ENCODE peak calls at places on chromosomes 2 and 18, in five cellular contexts. One of them, this sample, is unnamed.

GRCh38 chr18:48838166-48838775 is 112.5 kb downstream of the SMAD7 start:
- DNase-seq in activated effector memory CD4-positive, alpha-beta T cell treated with Interleukin-2 at 50 U/mL for 16 hours: no peak
- DNase-seq in lower leg skin: no peak
- DNase-seq in hippocampal formation: no peak
- DNase-seq in right lobe of liver: no peak
- DNase-seq in this sample: no peak

GRCh38 chr2:120272763-120273481 is 20.3 kb downstream of the RALB start:
- DNase-seq in activated effector memory CD4-positive, alpha-beta T cell treated with Interleukin-2 at 50 U/mL for 16 hours: no peak
- DNase-seq in lower leg skin: no peak
- DNase-seq in hippocampal formation: no peak
- DNase-seq in right lobe of liver: no peak
- DNase-seq in this sample: no peak

GRCh38 chr2:24021122-24021998 is 11.5 kb downstream of the MFSD2B start:
- DNase-seq in activated effector memory CD4-positive, alpha-beta T cell treated with Interleukin-2 at 50 U/mL for 16 hours: no peak
- DNase-seq in lower leg skin: peak; percentile 61
- DNase-seq in hippocampal formation: no peak
- DNase-seq in right lobe of liver: no peak
- DNase-seq in this sample: no peak

GRCh38 chr18:52636536-52636935 is 296.5 kb downstream of the DCC start:
- DNase-seq in activated effector memory CD4-positive, alpha-beta T cell treated with Interleukin-2 at 50 U/mL for 16 hours: no peak
- DNase-seq in lower leg skin: no peak
- DNase-seq in hippocampal formation: no peak
- DNase-seq in right lobe of liver: no peak
- DNase-seq in this sample: peak; percentile 3

GRCh38 chr18:33195795-33196194 is 244.7 kb downstream of the CCDC178 start:
- DNase-seq in activated effector memory CD4-positive, alpha-beta T cell treated with Interleukin-2 at 50 U/mL for 16 hours: no peak
- DNase-seq in lower leg skin: no peak
- DNase-seq in hippocampal formation: no peak
- DNase-seq in right lobe of liver: no peak
- DNase-seq in this sample: no peak

GRCh38 chr2:83071352-83071751 is 1387.7 kb downstream of the SUCLG1 start:
- DNase-seq in activated effector memory CD4-positive, alpha-beta T cell treated with Interleukin-2 at 50 U/mL for 16 hours: no peak
- DNase-seq in lower leg skin: no peak
- DNase-seq in hippocampal formation: no peak
- DNase-seq in right lobe of liver: no peak
- DNase-seq in this sample: no peak

GRCh38 chr18:3747176-3747973 is 297.4 kb downstream of the TGIF1 start:
- DNase-seq in activated effector memory CD4-positive, alpha-beta T cell treated with Interleukin-2 at 50 U/mL for 16 hours: no peak
- DNase-seq in lower leg skin: no peak
- DNase-seq in hippocampal formation: no peak
- DNase-seq in right lobe of liver: peak; percentile 49
- DNase-seq in this sample: no peak

GRCh38 chr2:29262681-29263260 is 147.6 kb downstream of the CLIP4 start:
- DNase-seq in activated effector memory CD4-positive, alpha-beta T cell treated with Interleukin-2 at 50 U/mL for 16 hours: no peak
- DNase-seq in lower leg skin: no peak
- DNase-seq in hippocampal formation: no peak
- DNase-seq in right lobe of liver: no peak
- DNase-seq in this sample: no peak

GRCh38 chr18:36186461-36187137 is 698 bp upstream of the MOCOS start:
- DNase-seq in activated effector memory CD4-positive, alpha-beta T cell treated with Interleukin-2 at 50 U/mL for 16 hours: no peak
- DNase-seq in lower leg skin: peak; percentile 86
- DNase-seq in hippocampal formation: no peak
- DNase-seq in right lobe of liver: peak; percentile 63
- DNase-seq in this sample: peak; percentile 78

GRCh38 chr2:45242161-45242741 is 233.0 kb upstream of the SIX2 start:
- DNase-seq in activated effector memory CD4-positive, alpha-beta T cell treated with Interleukin-2 at 50 U/mL for 16 hours: no peak
- DNase-seq in lower leg skin: peak; percentile 58
- DNase-seq in hippocampal formation: no peak
- DNase-seq in right lobe of liver: no peak
- DNase-seq in this sample: no peak

GRCh38 chr2:218186355-218186766 is 19.6 kb upstream of the CXCR1 start:
- DNase-seq in activated effector memory CD4-positive, alpha-beta T cell treated with Interleukin-2 at 50 U/mL for 16 hours: peak; percentile 58
- DNase-seq in lower leg skin: peak; percentile 84
- DNase-seq in hippocampal formation: peak; percentile 7
- DNase-seq in right lobe of liver: peak; percentile 62
- DNase-seq in this sample: peak; percentile 63

GRCh38 chr2:201668402-201668801 is 25.1 kb upstream of the TMEM237 start:
- DNase-seq in activated effector memory CD4-positive, alpha-beta T cell treated with Interleukin-2 at 50 U/mL for 16 hours: no peak
- DNase-seq in lower leg skin: no peak
- DNase-seq in hippocampal formation: no peak
- DNase-seq in right lobe of liver: no peak
- DNase-seq in this sample: no peak

GRCh38 chr2:29063646-29064372 is 10.5 kb downstream of the PCARE start:
- DNase-seq in activated effector memory CD4-positive, alpha-beta T cell treated with Interleukin-2 at 50 U/mL for 16 hours: no peak
- DNase-seq in lower leg skin: peak; percentile 76
- DNase-seq in hippocampal formation: peak; percentile 46
- DNase-seq in right lobe of liver: no peak
- DNase-seq in this sample: no peak

GRCh38 chr2:17754773-17755425 is 961 bp downstream of the GEN1 start:
- DNase-seq in activated effector memory CD4-positive, alpha-beta T cell treated with Interleukin-2 at 50 U/mL for 16 hours: no peak
- DNase-seq in lower leg skin: no peak
- DNase-seq in hippocampal formation: no peak
- DNase-seq in right lobe of liver: no peak
- DNase-seq in this sample: no peak

GRCh38 chr2:37588316-37588777 is 83.1 kb downstream of the CDC42EP3 start:
- DNase-seq in activated effector memory CD4-positive, alpha-beta T cell treated with Interleukin-2 at 50 U/mL for 16 hours: no peak
- DNase-seq in lower leg skin: no peak
- DNase-seq in hippocampal formation: no peak
- DNase-seq in right lobe of liver: no peak
- DNase-seq in this sample: no peak

GRCh38 chr2:46995844-46996243 is 80.2 kb upstream of the MCFD2 start:
- DNase-seq in activated effector memory CD4-positive, alpha-beta T cell treated with Interleukin-2 at 50 U/mL for 16 hours: no peak
- DNase-seq in lower leg skin: no peak
- DNase-seq in hippocampal formation: no peak
- DNase-seq in right lobe of liver: no peak
- DNase-seq in this sample: no peak

GRCh38 chr2:48541696-48542389 is 11.9 kb downstream of the STON1 start:
- DNase-seq in activated effector memory CD4-positive, alpha-beta T cell treated with Interleukin-2 at 50 U/mL for 16 hours: no peak
- DNase-seq in lower leg skin: no peak
- DNase-seq in hippocampal formation: no peak
- DNase-seq in right lobe of liver: no peak
- DNase-seq in this sample: no peak

GRCh38 chr2:82525744-82526143 is 1933.3 kb downstream of the SUCLG1 start:
- DNase-seq in activated effector memory CD4-positive, alpha-beta T cell treated with Interleukin-2 at 50 U/mL for 16 hours: no peak
- DNase-seq in lower leg skin: no peak
- DNase-seq in hippocampal formation: no peak
- DNase-seq in right lobe of liver: no peak
- DNase-seq in this sample: no peak

GRCh38 chr2:37637985-37638384 is 33.5 kb downstream of the CDC42EP3 start:
- DNase-seq in activated effector memory CD4-positive, alpha-beta T cell treated with Interleukin-2 at 50 U/mL for 16 hours: no peak
- DNase-seq in lower leg skin: no peak
- DNase-seq in hippocampal formation: no peak
- DNase-seq in right lobe of liver: no peak
- DNase-seq in this sample: no peak

GRCh38 chr2:145323512-145323911 is 803.6 kb upstream of the ZEB2 start:
- DNase-seq in activated effector memory CD4-positive, alpha-beta T cell treated with Interleukin-2 at 50 U/mL for 16 hours: no peak
- DNase-seq in lower leg skin: no peak
- DNase-seq in hippocampal formation: no peak
- DNase-seq in right lobe of liver: no peak
- DNase-seq in this sample: no peak

GRCh38 chr2:201357216-201357615 is at the start of gene FLACC1:
- DNase-seq in activated effector memory CD4-positive, alpha-beta T cell treated with Interleukin-2 at 50 U/mL for 16 hours: no peak
- DNase-seq in lower leg skin: no peak
- DNase-seq in hippocampal formation: no peak
- DNase-seq in right lobe of liver: no peak
- DNase-seq in this sample: no peak

GRCh38 chr2:64666810-64667438 is 13.2 kb upstream of the SERTAD2 start:
- DNase-seq in activated effector memory CD4-positive, alpha-beta T cell treated with Interleukin-2 at 50 U/mL for 16 hours: no peak
- DNase-seq in lower leg skin: no peak
- DNase-seq in hippocampal formation: no peak
- DNase-seq in right lobe of liver: no peak
- DNase-seq in this sample: no peak

GRCh38 chr2:105789745-105790466 is 45.2 kb downstream of the NCK2 start:
- DNase-seq in activated effector memory CD4-positive, alpha-beta T cell treated with Interleukin-2 at 50 U/mL for 16 hours: peak; percentile 47
- DNase-seq in lower leg skin: peak; percentile 65
- DNase-seq in hippocampal formation: peak; percentile 26
- DNase-seq in right lobe of liver: no peak
- DNase-seq in this sample: peak; percentile 26

GRCh38 chr2:30865218-30865617 is 58.0 kb upstream of the CAPN13 start:
- DNase-seq in activated effector memory CD4-positive, alpha-beta T cell treated with Interleukin-2 at 50 U/mL for 16 hours: no peak
- DNase-seq in lower leg skin: no peak
- DNase-seq in hippocampal formation: no peak
- DNase-seq in right lobe of liver: no peak
- DNase-seq in this sample: no peak

GRCh38 chr2:58981237-58981636 is 740.1 kb upstream of the FANCL start:
- DNase-seq in activated effector memory CD4-positive, alpha-beta T cell treated with Interleukin-2 at 50 U/mL for 16 hours: no peak
- DNase-seq in lower leg skin: no peak
- DNase-seq in hippocampal formation: no peak
- DNase-seq in right lobe of liver: no peak
- DNase-seq in this sample: no peak

GRCh38 chr2:223779877-223780276 is 57.5 kb downstream of the AP1S3 start:
- DNase-seq in activated effector memory CD4-positive, alpha-beta T cell treated with Interleukin-2 at 50 U/mL for 16 hours: peak; percentile 4
- DNase-seq in lower leg skin: no peak
- DNase-seq in hippocampal formation: no peak
- DNase-seq in right lobe of liver: no peak
- DNase-seq in this sample: no peak

GRCh38 chr2:215680605-215681598 is 245.0 kb upstream of the FN1 start:
- DNase-seq in activated effector memory CD4-positive, alpha-beta T cell treated with Interleukin-2 at 50 U/mL for 16 hours: no peak
- DNase-seq in lower leg skin: no peak
- DNase-seq in hippocampal formation: no peak
- DNase-seq in right lobe of liver: peak; percentile 82
- DNase-seq in this sample: no peak

GRCh38 chr2:6694555-6694954 is 171.2 kb downstream of the CMPK2 start:
- DNase-seq in activated effector memory CD4-positive, alpha-beta T cell treated with Interleukin-2 at 50 U/mL for 16 hours: no peak
- DNase-seq in lower leg skin: no peak
- DNase-seq in hippocampal formation: no peak
- DNase-seq in right lobe of liver: no peak
- DNase-seq in this sample: no peak

GRCh38 chr18:23738575-23738974 is 49.3 kb downstream of the LAMA3 start:
- DNase-seq in activated effector memory CD4-positive, alpha-beta T cell treated with Interleukin-2 at 50 U/mL for 16 hours: no peak
- DNase-seq in lower leg skin: no peak
- DNase-seq in hippocampal formation: no peak
- DNase-seq in right lobe of liver: no peak
- DNase-seq in this sample: no peak

GRCh38 chr18:7926526-7926925 is 359.4 kb downstream of the PTPRM start:
- DNase-seq in activated effector memory CD4-positive, alpha-beta T cell treated with Interleukin-2 at 50 U/mL for 16 hours: no peak
- DNase-seq in lower leg skin: no peak
- DNase-seq in hippocampal formation: no peak
- DNase-seq in right lobe of liver: no peak
- DNase-seq in this sample: no peak

GRCh38 chr18:77970814-77971213 is 721.2 kb downstream of the GALR1 start:
- DNase-seq in activated effector memory CD4-positive, alpha-beta T cell treated with Interleukin-2 at 50 U/mL for 16 hours: no peak
- DNase-seq in lower leg skin: no peak
- DNase-seq in hippocampal formation: no peak
- DNase-seq in right lobe of liver: no peak
- DNase-seq in this sample: no peak

GRCh38 chr2:31729442-31730092 is 148.8 kb upstream of the SRD5A2 start:
- DNase-seq in activated effector memory CD4-positive, alpha-beta T cell treated with Interleukin-2 at 50 U/mL for 16 hours: no peak
- DNase-seq in lower leg skin: no peak
- DNase-seq in hippocampal formation: no peak
- DNase-seq in right lobe of liver: no peak
- DNase-seq in this sample: no peak

GRCh38 chr2:16411788-16412187 is 253.8 kb downstream of the CYRIA start:
- DNase-seq in activated effector memory CD4-positive, alpha-beta T cell treated with Interleukin-2 at 50 U/mL for 16 hours: no peak
- DNase-seq in lower leg skin: no peak
- DNase-seq in hippocampal formation: no peak
- DNase-seq in right lobe of liver: no peak
- DNase-seq in this sample: no peak

This sample was measured in left colon.